ENCODE peak calls at places on chromosomes 7 and 10, in eight cellular contexts. V, L, R, U, H, X, T and C are unnamed samples. For H3K36me3, the result is how much of the 10 kb centered on the place peaks cover.

GRCh38 chr7:56175086-56175760 is 59.0 kb upstream of the NUPR2 start:
- DNase-seq in T (peak), V (no peak), L (no peak), R (peak), X (no peak), H (no peak), U (no peak), C (peak)

GRCh38 chr10:132834891-132835847 is 49.2 kb upstream of the NKX6-2 start:
- DNase-seq in R (no peak), V (no peak), X (no peak), H (no peak), L (no peak), T (no peak), U (no peak), C (peak)

GRCh38 chr7:42869131-42870020 is 42.5 kb downstream of the C7orf25 start:
- DNase-seq in U (no peak), X (peak), R (no peak), V (peak), T (no peak), H (no peak), L (no peak), C (no peak)

GRCh38 chr7:8176370-8177081 is 85.4 kb downstream of the ICA1 start:
- DNase-seq in U (no peak), T (no peak), H (no peak), L (no peak), V (no peak), X (peak), R (peak), C (no peak)

GRCh38 chr7:50304158-50304910 is at the start of gene IKZF1:
- DNase-seq in R (peak), U (no peak), V (no peak), T (peak), H (no peak), L (no peak), X (no peak), C (peak)

GRCh38 chr10:132202070-132202970 is 15.6 kb downstream of the DPYSL4 start:
- DNase-seq in T (no peak), X (no peak), V (no peak), H (no peak), R (no peak), U (no peak), L (no peak), C (peak)

GRCh38 chr7:67777119-67777518 is 780.5 kb downstream of the TYW1 start:
- DNase-seq in X (no peak), L (no peak), V (peak), H (no peak), T (no peak), R (no peak), U (no peak), C (no peak)

GRCh38 chr7:81604075-81604807 is 165.6 kb downstream of the HGF start:
- DNase-seq in U (peak), H (no peak), X (no peak), T (no peak), R (no peak), V (no peak), L (no peak), C (no peak)

GRCh38 chr7:2008101-2008935 is 224.4 kb downstream of the MAD1L1 start:
- DNase-seq in X (no peak), L (no peak), R (no peak), T (no peak), H (peak), U (no peak), V (no peak), C (peak)

GRCh38 chr7:144854839-144855424 is 19.1 kb upstream of the TPK1 start:
- DNase-seq in H (no peak), R (no peak), U (peak), X (no peak), L (no peak), T (peak), V (no peak), C (no peak)

GRCh38 chr10:5485948-5486851 is 13.2 kb downstream of the CALML5 start:
- DNase-seq in T (no peak), X (no peak), V (no peak), H (peak), L (no peak), U (no peak), R (no peak), C (peak)

GRCh38 chr10:63819753-63820347 is 298.6 kb downstream of the REEP3 start:
- DNase-seq in H (no peak), U (peak), L (peak), V (peak), T (peak), X (no peak), R (peak), C (peak)

GRCh38 chr10:121696854-121697253 is 98.6 kb upstream of the FGFR2 start:
- DNase-seq in T (peak), L (no peak), X (no peak), U (peak), H (no peak), V (no peak), R (peak), C (no peak)

GRCh38 chr7:151016505-151016904 is 7.8 kb downstream of the ATG9B start:
- DNase-seq in T (no peak), V (no peak), U (no peak), H (no peak), X (no peak), L (no peak), R (no peak), C (no peak)

GRCh38 chr7:29328811-29329210 is 134.2 kb downstream of the CHN2 start:
- DNase-seq in V (no peak), U (no peak), R (no peak), T (no peak), X (no peak), H (no peak), L (no peak), C (no peak)

GRCh38 chr7:150787321-150788281 is 12.6 kb downstream of the TMEM176B start:
- DNase-seq in R (no peak), U (no peak), X (peak), T (peak), V (no peak), H (no peak), L (no peak), C (no peak)

GRCh38 chr7:48887500-48887899 is 36.8 kb upstream of the CDC14C start:
- DNase-seq in R (no peak), T (no peak), V (no peak), H (no peak), X (no peak), U (no peak), L (no peak), C (no peak)

GRCh38 chr10:486668-487067 is 202.8 kb downstream of the DIP2C start:
- DNase-seq in H (no peak), R (no peak), X (no peak), L (no peak), U (no peak), T (no peak), V (no peak), C (no peak)

GRCh38 chr7:135388616-135389015 is 121.3 kb downstream of the CNOT4 start:
- DNase-seq in H (no peak), U (no peak), V (no peak), T (no peak), X (no peak), R (no peak), L (no peak), C (no peak)

GRCh38 chr7:76515999-76516443 is 5.7 kb downstream of the UPK3B start:
- DNase-seq in V (peak), L (no peak), R (peak), U (no peak), X (no peak), H (no peak), T (peak), C (peak)

GRCh38 chr7:80186721-80187120 is 52.1 kb downstream of the GNAI1 start:
- DNase-seq in T (peak), V (no peak), U (peak), H (no peak), L (no peak), X (no peak), R (no peak), C (no peak)

GRCh38 chr10:2835950-2836349 is 231.4 kb upstream of the PFKP start:
- DNase-seq in X (no peak), T (peak), H (no peak), V (no peak), U (no peak), R (no peak), L (no peak), C (no peak)

GRCh38 chr10:2844925-2845324 is 222.4 kb upstream of the PFKP start:
- DNase-seq in V (no peak), U (no peak), T (no peak), R (no peak), X (no peak), L (no peak), H (no peak), C (no peak)

GRCh38 chr10:2836921-2837662 is 230.3 kb upstream of the PFKP start:
- DNase-seq in X (no peak), H (no peak), U (no peak), T (no peak), R (no peak), L (no peak), V (no peak), C (no peak)

GRCh38 chr10:2839081-2839725 is 228.1 kb upstream of the PFKP start:
- DNase-seq in H (no peak), X (no peak), L (no peak), R (peak), U (peak), T (peak), V (peak), C (no peak)
- TF ChIP-seq CTCF in H (no peak), X (peak), L (peak), R (peak), U (peak), T (peak), V (no peak), C (peak)

DNA sequence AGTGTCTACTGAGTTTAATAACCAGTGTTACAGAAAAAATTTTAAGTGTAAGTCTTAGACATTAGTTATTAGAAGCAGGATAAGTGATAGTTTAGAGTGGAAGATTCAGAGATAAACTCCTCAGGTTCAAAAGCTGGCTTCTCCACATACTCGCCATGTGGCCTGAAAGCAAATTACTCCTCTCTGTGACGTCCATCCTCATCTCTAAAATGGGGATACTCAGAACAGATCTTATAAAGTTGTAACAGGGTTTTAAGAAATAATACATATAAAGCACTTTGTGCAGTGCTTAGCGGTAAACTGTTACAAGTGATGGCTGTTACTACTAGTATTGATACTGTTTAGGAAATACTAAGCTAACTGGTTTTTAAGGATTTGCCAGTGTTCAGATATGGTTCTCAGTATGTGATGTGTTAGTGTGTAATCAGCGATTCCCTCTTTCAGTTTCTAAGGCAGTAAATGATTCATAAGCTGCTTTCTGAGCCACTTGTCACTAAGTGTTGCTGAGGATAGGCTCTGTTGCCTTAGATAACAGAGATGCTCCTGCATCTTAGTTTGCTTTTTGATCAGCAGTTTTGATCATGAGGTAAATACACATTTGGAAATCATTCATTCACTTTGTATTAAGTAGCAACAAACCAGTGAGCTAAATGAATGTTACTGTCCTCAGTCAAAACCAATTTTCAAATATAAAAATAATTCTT is 58.7 kb downstream of the CYP51A1 start:
- DNase-seq in X (peak), H (no peak), R (no peak), U (no peak), V (no peak), L (no peak), T (no peak), C (no peak)
- H3K36me3 ChIP-seq in X (under half), H (half or more), R (under half), U (under half), V (under half), L (under half), T (half or more), C (half or more)

DNA sequence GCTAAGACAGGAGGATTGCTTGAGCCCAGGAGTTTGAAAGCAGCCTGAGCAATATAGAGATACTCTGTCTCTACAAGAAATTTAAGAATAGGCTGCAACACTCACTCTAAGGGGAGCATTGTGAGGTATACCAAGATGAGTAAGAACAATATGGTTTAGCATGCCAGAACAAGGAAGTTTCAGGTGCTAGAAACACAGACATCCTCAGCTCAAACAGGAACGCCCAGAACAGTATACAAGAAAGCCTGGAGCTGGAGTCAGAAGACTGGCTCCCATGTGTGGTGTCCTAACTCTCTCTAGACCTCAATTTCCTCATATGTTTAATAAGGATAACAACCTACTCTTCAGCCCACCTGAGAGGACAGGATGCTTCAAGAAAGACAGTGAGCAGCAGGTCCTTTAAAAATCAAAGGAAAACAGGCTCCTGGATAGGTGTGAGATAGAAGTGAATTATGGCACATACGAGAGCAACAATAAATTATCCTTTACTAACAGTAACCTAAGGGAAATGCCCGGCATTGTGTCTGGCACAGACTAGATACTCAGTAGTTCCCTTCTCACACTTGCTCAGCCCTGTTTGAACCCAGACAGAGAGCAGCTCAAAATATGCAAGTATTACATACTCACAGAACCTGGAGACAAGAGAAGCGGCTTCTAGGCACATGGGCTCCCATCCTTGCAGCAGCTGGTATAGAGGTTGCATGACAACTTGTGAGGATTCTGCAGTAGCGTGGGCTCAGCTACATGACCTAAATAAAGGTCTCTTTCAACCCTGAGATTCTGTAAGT is 45.4 kb downstream of the KAT6B start:
- DNase-seq in V (peak), U (no peak), H (no peak), X (peak), L (no peak), R (peak), T (no peak), C (no peak)
- TF ChIP-seq POLR2AphosphoS5 in V (peak), U (no peak), H (no peak), X (no peak), L (no peak), R (no peak), T (no peak), C (no peak)

DNA sequence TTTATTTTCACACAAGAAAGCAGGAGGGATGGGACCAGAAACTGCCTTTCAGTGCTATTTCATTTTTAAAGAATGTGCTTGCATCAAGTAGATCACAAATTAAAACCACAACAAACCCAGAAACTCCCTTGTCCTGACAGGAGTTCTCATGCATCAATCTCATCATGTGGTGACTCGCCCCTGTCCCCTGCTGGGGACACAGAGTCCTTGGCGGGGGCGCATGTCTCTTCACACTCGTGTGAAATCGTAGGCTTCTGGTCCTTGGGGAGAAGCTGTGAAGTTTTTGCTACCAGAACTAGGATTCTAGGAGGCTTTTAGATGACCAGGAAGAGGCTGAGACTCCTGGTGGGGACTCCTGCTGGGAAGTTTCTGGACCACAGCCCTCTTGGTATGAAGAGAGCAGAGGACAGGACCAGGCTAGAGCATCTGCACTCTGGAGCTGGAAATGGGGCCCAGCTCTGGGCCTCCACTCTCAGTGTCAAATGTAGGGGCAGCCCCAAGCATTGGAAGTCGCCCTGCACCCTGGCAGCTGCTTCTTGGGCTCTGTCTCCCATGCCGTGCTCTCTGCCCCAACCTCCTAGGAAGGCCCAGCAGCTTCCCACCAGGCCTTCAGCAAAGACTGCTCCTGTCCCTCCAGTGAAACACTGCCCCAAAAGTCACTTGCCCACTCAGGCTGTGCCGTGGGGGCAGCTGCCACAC is 9.8 kb upstream of the OPN4 start:
- DNase-seq in H (no peak), V (peak), R (no peak), X (peak), T (peak), U (no peak), L (no peak), C (no peak)
- TF ChIP-seq CTCF in H (peak), V (no peak), R (no peak), X (peak), T (peak), U (no peak), L (no peak), C (no peak)

DNA sequence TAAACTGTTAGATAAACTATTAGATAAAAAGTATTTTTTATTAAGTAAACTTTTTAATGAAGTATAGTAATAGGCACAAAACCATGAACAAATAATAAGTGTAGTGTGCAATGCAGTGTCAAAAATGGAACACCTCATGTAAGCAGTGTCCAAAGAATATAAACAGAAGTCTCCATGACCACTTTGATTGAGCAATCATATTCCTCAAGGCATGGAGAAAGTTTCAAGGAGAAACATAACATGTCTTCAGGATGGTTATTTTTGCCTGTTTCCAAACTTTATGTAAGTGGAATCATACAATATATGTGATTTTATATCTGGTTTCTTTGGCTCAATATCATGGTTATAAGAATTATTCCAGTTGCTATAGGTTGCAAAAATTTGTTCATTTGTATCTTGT is 6.1 kb upstream of the RELN start:
- DNase-seq in V (no peak), T (no peak), H (no peak), L (no peak), U (no peak), R (no peak), X (no peak), C (no peak)
- H3K36me3 ChIP-seq in V (under half), T (under half), H (under half), L (under half), U (under half), R (under half), X (under half), C (under half)